ENCODE peak calls at places on chromosomes 6 and 20, in six cellular contexts. One of them, this sample, is unnamed.

GRCh38 chr20:63361507-63362425 is 617 bp upstream of the CHRNA4 start:
- DNase-seq in GM23248: peak; percentile 18
- DNase-seq in astrocyte: no peak
- DNase-seq in IMR-90: no peak
- DNase-seq in PC-3: no peak
- DNase-seq in HepG2: no peak
- DNase-seq in this sample: no peak

GRCh38 chr20:1761116-1761515 is 103.5 kb upstream of the SIRPG start:
- DNase-seq in IMR-90: peak; percentile 94
- DNase-seq in GM23248: peak; percentile 95
- DNase-seq in HepG2: no peak
- DNase-seq in astrocyte: peak; percentile 95
- DNase-seq in PC-3: peak; percentile 93
- DNase-seq in this sample: peak; percentile 58

GRCh38 chr6:1377526-1378223 is 11.7 kb upstream of the FOXF2 start:
- DNase-seq in GM23248: no peak
- DNase-seq in HepG2: no peak
- DNase-seq in IMR-90: no peak
- DNase-seq in PC-3: no peak
- DNase-seq in astrocyte: no peak
- DNase-seq in this sample: no peak

GRCh38 chr20:29326376-29327070 is 1930.9 kb upstream of the DEFB115 start:
- DNase-seq in astrocyte: no peak
- DNase-seq in IMR-90: no peak
- DNase-seq in HepG2: no peak
- DNase-seq in GM23248: no peak
- DNase-seq in PC-3: no peak
- DNase-seq in this sample: no peak

GRCh38 chr6:139159016-139159415 is 24.1 kb downstream of the HECA start:
- DNase-seq in HepG2: no peak
- DNase-seq in GM23248: peak; percentile 62
- DNase-seq in IMR-90: peak; percentile 34
- DNase-seq in PC-3: no peak
- DNase-seq in astrocyte: no peak
- DNase-seq in this sample: no peak

GRCh38 chr6:145745861-145746260 is 10.5 kb upstream of the EPM2A start:
- DNase-seq in GM23248: no peak
- DNase-seq in astrocyte: no peak
- DNase-seq in IMR-90: no peak
- DNase-seq in PC-3: no peak
- DNase-seq in HepG2: no peak
- DNase-seq in this sample: no peak

GRCh38 chr20:23161244-23161875 is 75.2 kb upstream of the CD93 start:
- DNase-seq in HepG2: no peak
- DNase-seq in IMR-90: peak; percentile 52
- DNase-seq in GM23248: peak; percentile 48
- DNase-seq in astrocyte: peak; percentile 21
- DNase-seq in PC-3: no peak
- DNase-seq in this sample: peak; percentile 46

GRCh38 chr20:16062661-16063591 is 510.3 kb downstream of the KIF16B start:
- DNase-seq in GM23248: no peak
- DNase-seq in HepG2: no peak
- DNase-seq in PC-3: peak; percentile 32
- DNase-seq in astrocyte: peak; percentile 2
- DNase-seq in IMR-90: no peak
- DNase-seq in this sample: no peak

GRCh38 chr6:147382945-147383554 is 125.4 kb upstream of the SAMD5 start:
- DNase-seq in PC-3: peak; percentile 55
- DNase-seq in HepG2: peak; percentile 30
- DNase-seq in GM23248: peak; percentile 56
- DNase-seq in astrocyte: peak; percentile 35
- DNase-seq in IMR-90: peak; percentile 41
- DNase-seq in this sample: no peak

GRCh38 chr20:56247954-56248782 is at the start of gene MC3R:
- DNase-seq in astrocyte: peak; percentile 2
- DNase-seq in IMR-90: peak; percentile 30
- DNase-seq in PC-3: peak; percentile 79
- DNase-seq in GM23248: peak; percentile 71
- DNase-seq in HepG2: peak; percentile 68
- DNase-seq in this sample: no peak

GRCh38 chr6:27472617-27473400 is at the start of gene ZNF184:
- DNase-seq in GM23248: peak; percentile 99
- DNase-seq in IMR-90: peak; percentile 98
- DNase-seq in astrocyte: peak; percentile 98
- DNase-seq in HepG2: peak; percentile 99
- DNase-seq in PC-3: peak; percentile 98
- DNase-seq in this sample: peak; percentile 83

GRCh38 chr6:27472182-27472616 is 706 bp downstream of the ZNF184 start:
- DNase-seq in IMR-90: peak; percentile 87
- DNase-seq in HepG2: peak; percentile 62
- DNase-seq in PC-3: peak; percentile 69
- DNase-seq in astrocyte: peak; percentile 82
- DNase-seq in GM23248: peak; percentile 80
- DNase-seq in this sample: no peak

GRCh38 chr6:27474172-27474465 is 1.2 kb upstream of the ZNF184 start:
- DNase-seq in IMR-90: no peak
- DNase-seq in astrocyte: no peak
- DNase-seq in PC-3: no peak
- DNase-seq in HepG2: no peak
- DNase-seq in GM23248: no peak
- DNase-seq in this sample: no peak

GRCh38 chr6:27470023-27470422 is 2.9 kb downstream of the ZNF184 start:
- DNase-seq in GM23248: no peak
- DNase-seq in PC-3: no peak
- DNase-seq in IMR-90: no peak
- DNase-seq in HepG2: no peak
- DNase-seq in astrocyte: no peak
- DNase-seq in this sample: no peak

DNA sequence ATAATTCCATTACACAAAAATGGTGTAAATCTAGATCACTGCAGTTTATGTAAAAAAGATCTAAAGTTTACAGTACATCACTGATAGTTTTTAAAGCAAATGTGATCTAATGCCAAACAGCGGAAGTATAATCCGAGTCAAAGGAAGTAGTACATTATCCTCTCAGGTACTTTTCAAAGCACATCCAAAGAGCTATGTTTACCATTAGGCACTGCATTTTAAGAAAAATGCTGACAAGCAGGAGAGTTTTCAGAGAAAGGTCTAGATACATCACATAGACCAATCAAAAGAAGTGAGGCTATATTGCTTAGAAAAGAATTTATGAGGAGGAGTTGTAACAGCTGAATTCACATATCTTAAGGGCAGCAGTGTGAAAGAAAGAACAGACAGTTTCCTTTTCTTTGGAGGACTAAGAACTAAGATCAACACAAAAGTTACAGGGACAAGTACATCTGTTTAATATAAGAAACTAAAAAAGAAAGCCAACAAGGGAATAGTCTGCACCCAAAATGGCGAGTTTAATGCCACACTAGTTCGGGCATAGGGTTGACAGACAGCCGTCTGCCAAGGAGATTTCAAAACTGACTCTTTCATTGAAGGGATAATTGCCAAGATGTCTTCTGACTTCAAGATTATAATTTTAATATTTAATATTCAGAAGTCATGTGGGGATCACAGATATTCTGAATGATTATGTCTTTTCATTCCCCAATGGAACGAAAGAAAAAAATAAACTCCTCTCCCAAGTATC is 1.4 kb downstream of the ZNF184 start:
- DNase-seq in PC-3: peak; percentile 5
- DNase-seq in HepG2: no peak
- DNase-seq in astrocyte: no peak
- DNase-seq in IMR-90: no peak
- DNase-seq in GM23248: peak; percentile 27
- DNase-seq in this sample: no peak
- H3K4me3 ChIP-seq in PC-3: peak overlapping the region; percentile 93
- H3K4me3 ChIP-seq in HepG2: peak overlapping the region; percentile 84
- H3K4me3 ChIP-seq in astrocyte: peak overlapping the region; percentile 97
- H3K4me3 ChIP-seq in IMR-90: peak overlapping the region; percentile 60
- H3K4me3 ChIP-seq in GM23248: peak overlapping the region; percentile 98
- H3K4me3 ChIP-seq in this sample: peak overlapping the region; percentile 62

DNA sequence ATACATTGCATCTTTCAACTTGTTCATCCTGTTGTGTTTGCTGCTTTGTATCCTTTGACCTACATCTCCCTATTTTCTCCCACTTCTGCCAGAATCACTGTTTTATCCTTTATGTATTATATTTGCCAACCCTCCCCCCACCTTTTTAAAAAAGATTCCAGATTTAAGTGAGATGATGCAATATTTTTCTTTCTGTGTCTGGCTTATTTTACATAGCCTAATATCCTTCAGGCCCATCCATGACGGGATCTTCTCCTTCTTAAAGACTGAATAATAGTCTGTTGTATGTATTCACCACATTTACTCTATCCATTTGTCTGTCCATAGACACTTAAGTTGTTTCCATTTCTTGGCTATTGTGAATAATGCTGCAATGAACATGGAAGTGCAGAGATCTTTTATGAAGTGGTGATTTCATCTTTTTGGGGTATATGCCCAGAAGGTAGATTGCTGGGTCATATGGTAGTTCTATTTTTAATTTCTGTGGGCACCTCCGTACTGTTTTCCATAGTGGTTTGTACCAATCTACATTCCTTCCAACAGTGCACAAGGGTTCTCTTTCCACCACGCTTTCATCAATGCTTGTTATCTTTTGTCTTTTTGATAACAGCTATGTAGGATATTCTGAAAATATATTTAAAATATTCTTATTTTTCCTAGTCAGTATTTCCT is 181.0 kb downstream of the CDKAL1 start:
- DNase-seq in IMR-90: no peak
- DNase-seq in astrocyte: no peak
- DNase-seq in HepG2: no peak
- DNase-seq in PC-3: no peak
- DNase-seq in GM23248: no peak
- DNase-seq in this sample: no peak
- H2AFZ ChIP-seq in IMR-90: no peak overlapping the region
- H2AFZ ChIP-seq in astrocyte: no peak overlapping the region
- H2AFZ ChIP-seq in HepG2: no peak overlapping the region
- H2AFZ ChIP-seq in PC-3: no peak overlapping the region
- H2AFZ ChIP-seq in GM23248: no peak overlapping the region
- H2AFZ ChIP-seq in this sample: no peak overlapping the region

GRCh38 chr6:35019171-35019570 is 122.0 kb downstream of the TCP11 start:
- DNase-seq in astrocyte: no peak
- DNase-seq in IMR-90: no peak
- DNase-seq in HepG2: no peak
- DNase-seq in GM23248: no peak
- DNase-seq in PC-3: no peak
- DNase-seq in this sample: no peak

GRCh38 chr6:35018184-35018523 is 123.0 kb downstream of the TCP11 start:
- DNase-seq in HepG2: no peak
- DNase-seq in GM23248: no peak
- DNase-seq in PC-3: no peak
- DNase-seq in astrocyte: no peak
- DNase-seq in IMR-90: no peak
- DNase-seq in this sample: no peak

GRCh38 chr6:35018746-35019145 is 122.4 kb downstream of the TCP11 start:
- DNase-seq in IMR-90: no peak
- DNase-seq in PC-3: no peak
- DNase-seq in HepG2: no peak
- DNase-seq in GM23248: no peak
- DNase-seq in astrocyte: no peak
- DNase-seq in this sample: no peak

GRCh38 chr6:35021014-35021413 is 120.1 kb downstream of the TCP11 start:
- DNase-seq in astrocyte: no peak
- DNase-seq in HepG2: no peak
- DNase-seq in GM23248: no peak
- DNase-seq in PC-3: no peak
- DNase-seq in IMR-90: no peak
- DNase-seq in this sample: no peak

DNA sequence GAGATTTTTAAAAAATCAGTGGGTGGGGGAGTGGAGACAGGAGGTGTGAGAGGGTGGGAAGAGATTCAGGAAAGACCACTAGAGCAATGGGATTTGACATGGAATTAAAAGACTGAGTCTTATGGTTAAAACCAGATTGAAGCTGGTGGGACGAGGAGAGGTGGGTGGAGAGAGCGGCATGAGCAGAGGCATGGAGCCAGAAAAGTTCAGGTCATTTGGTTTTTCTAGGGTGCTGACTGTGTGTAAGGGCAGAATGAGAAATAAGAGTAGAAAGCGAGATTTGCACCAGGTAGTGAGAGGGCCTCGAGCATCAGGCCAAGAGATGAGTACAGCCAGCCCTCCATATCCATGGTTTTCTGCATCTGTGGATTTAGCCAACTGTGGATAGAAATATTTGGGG is 121.3 kb downstream of the TCP11 start:
- DNase-seq in IMR-90: no peak
- DNase-seq in PC-3: no peak
- DNase-seq in HepG2: no peak
- DNase-seq in GM23248: no peak
- DNase-seq in astrocyte: no peak
- DNase-seq in this sample: no peak
- H3K9ac ChIP-seq in IMR-90: no peak overlapping the region
- H3K9ac ChIP-seq in PC-3: no peak overlapping the region
- H3K9ac ChIP-seq in HepG2: no peak overlapping the region
- H3K9ac ChIP-seq in GM23248: no peak overlapping the region
- H3K9ac ChIP-seq in astrocyte: no peak overlapping the region
- H3K9ac ChIP-seq in this sample: no peak overlapping the region

DNA sequence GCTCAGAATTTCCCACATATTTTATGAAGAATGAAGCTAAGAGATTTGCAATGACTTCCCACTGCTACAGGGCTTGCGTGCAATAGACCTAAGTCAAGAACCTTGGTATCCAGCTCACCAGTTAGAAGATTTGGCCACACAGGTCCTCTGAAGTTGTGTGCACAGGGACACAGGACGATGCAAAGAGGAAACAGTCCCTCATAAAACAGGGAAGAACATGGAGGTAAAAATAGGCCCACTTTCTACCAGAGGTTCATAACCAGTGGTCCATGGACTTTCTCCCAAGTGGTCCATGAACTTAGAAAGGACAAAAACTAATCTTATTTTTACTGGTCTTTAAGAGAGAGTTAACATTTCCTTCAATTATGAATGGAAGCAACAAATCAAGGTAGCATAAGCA is 1.3 kb downstream of the ZKSCAN4 start:
- DNase-seq in astrocyte: no peak
- DNase-seq in IMR-90: no peak
- DNase-seq in PC-3: no peak
- DNase-seq in HepG2: no peak
- DNase-seq in GM23248: no peak
- DNase-seq in this sample: no peak
- H3K4me3 ChIP-seq in astrocyte: peak overlapping the region; percentile 81
- H3K4me3 ChIP-seq in IMR-90: peak overlapping the region; percentile 17
- H3K4me3 ChIP-seq in PC-3: peak overlapping the region; percentile 93
- H3K4me3 ChIP-seq in HepG2: peak overlapping the region; percentile 97
- H3K4me3 ChIP-seq in GM23248: peak overlapping the region; percentile 98
- H3K4me3 ChIP-seq in this sample: peak overlapping the region; percentile 89

GRCh38 chr6:28537065-28537464 is 11.4 kb downstream of the GPX5 start:
- DNase-seq in astrocyte: no peak
- DNase-seq in IMR-90: peak; percentile 5
- DNase-seq in GM23248: peak; percentile 36
- DNase-seq in PC-3: no peak
- DNase-seq in HepG2: no peak
- DNase-seq in this sample: no peak
- H2AFZ ChIP-seq in astrocyte: peak overlapping the region; percentile 61
- H2AFZ ChIP-seq in IMR-90: peak overlapping the region; percentile 3
- H2AFZ ChIP-seq in GM23248: peak overlapping the region; percentile 71
- H2AFZ ChIP-seq in PC-3: no peak overlapping the region
- H2AFZ ChIP-seq in HepG2: no peak overlapping the region
- H2AFZ ChIP-seq in this sample: peak overlapping the region; percentile 39

This sample was measured in keratinocyte.